ENCODE peak calls at places on chromosomes 12 and 14, in nine cellular contexts. X is NCI-H460; W is GM04503; N is CD4-positive, CD25-positive, alpha-beta regulatory T cell; E is cardiac muscle cell; Q is mucosa of gallbladder; V is effector CD4-positive, alpha-beta T cell; U is lung; K is naive thymus-derived CD4-positive, alpha-beta T cell. A is an unnamed sample.

GRCh38 chr14:23667134-23667533 is 31.0 kb downstream of the DHRS2 start:
- DNase-seq in X (no peak), W (no peak), N (no peak), E (no peak), Q (no peak), V (no peak), U (no peak), K (no peak), A (no peak)

GRCh38 chr14:39376671-39377403 is 55.4 kb downstream of the FBXO33 start:
- DNase-seq in X (peak; percentile 40), W (no peak), N (no peak), E (peak; percentile 30), Q (no peak), V (no peak), U (no peak), K (no peak), A (no peak)

GRCh38 chr12:122006186-122006926 is 15.3 kb upstream of the BCL7A start:
- DNase-seq in X (no peak), W (no peak), N (no peak), E (no peak), Q (no peak), V (no peak), U (no peak), K (no peak), A (no peak)

GRCh38 chr12:98635657-98636323 is 8.8 kb downstream of the IKBIP start:
- DNase-seq in X (no peak), W (peak; percentile 42), N (no peak), E (peak; percentile 62), Q (no peak), V (no peak), U (no peak), K (no peak), A (no peak)

GRCh38 chr12:109855377-109855776 is 22.2 kb upstream of the TRPV4 start:
- DNase-seq in X (no peak), W (no peak), N (no peak), E (no peak), Q (no peak), V (no peak), U (no peak), K (no peak), A (no peak)

GRCh38 chr14:62443796-62444195 is 601.5 kb downstream of the KCNH5 start:
- DNase-seq in X (no peak), W (peak; percentile 65), N (no peak), E (peak; percentile 13), Q (no peak), V (no peak), U (no peak), K (no peak), A (no peak)

GRCh38 chr12:19298837-19299605 is 140.3 kb upstream of the AEBP2 start:
- DNase-seq in X (no peak), W (no peak), N (no peak), E (peak; percentile 14), Q (no peak), V (no peak), U (no peak), K (no peak), A (no peak)

GRCh38 chr14:101088714-101089113 is 185.2 kb upstream of the RTL1 start:
- DNase-seq in X (no peak), W (no peak), N (no peak), E (no peak), Q (no peak), V (no peak), U (no peak), K (no peak), A (no peak)

GRCh38 chr14:50232276-50232642 is 881 bp upstream of the SOS2 start:
- DNase-seq in X (no peak), W (no peak), N (no peak), E (no peak), Q (no peak), V (no peak), U (no peak), K (no peak), A (no peak)

GRCh38 chr12:25458047-25458552 is 95.0 kb downstream of the LMNTD1 start:
- DNase-seq in X (peak; percentile 90), W (peak; percentile 82), N (no peak), E (peak; percentile 79), Q (no peak), V (no peak), U (no peak), K (no peak), A (no peak)

GRCh38 chr12:95473947-95474817 is at the start of gene METAP2:
- DNase-seq in X (peak; percentile 98), W (peak; percentile 81), N (peak; percentile 80), E (peak; percentile 98), Q (peak; percentile 96), V (peak; percentile 85), U (peak; percentile 96), K (peak; percentile 93), A (peak; percentile 98)